ENCODE peak calls at places on chromosomes 11 and 22, in eight cellular contexts. X is progenitor cell of endocrine pancreas, K is A549, L is GM06990, T is upper lobe of right lung, S is chondrocyte, C is astrocyte of the spinal cord, F is activated B cell treated with CpG ODN at 0.5 μM for 24 hours. V is an unnamed sample.
A peak's percentile ranks its signal among the peaks of the same experiment; 100 is the strongest.

GRCh38 chr11:114316980-114317675 is 20.9 kb downstream of the NNMT start:
- DNase-seq in L (no peak), K (no peak), X (no peak), C (peak; percentile 68), S (no peak), F (no peak), T (no peak), V (no peak)

GRCh38 chr22:36528336-36528735 is 630 bp downstream of the EIF3D start:
- DNase-seq in S (no peak), K (no peak), X (no peak), T (no peak), F (no peak), C (peak; percentile 5), L (no peak), V (peak; percentile 25)

GRCh38 chr11:93054881-93055280 is 85.4 kb downstream of the MTNR1B start:
- DNase-seq in K (peak; percentile 91), C (peak; percentile 95), F (no peak), S (no peak), X (no peak), L (peak; percentile 6), T (no peak), V (peak; percentile 39)

GRCh38 chr22:44594951-44595350 is 96.9 kb upstream of the RTL6 start:
- DNase-seq in K (no peak), C (no peak), F (no peak), X (no peak), T (no peak), S (no peak), L (no peak), V (no peak)

GRCh38 chr22:46129390-46130041 is 20.8 kb upstream of the PPARA start:
- DNase-seq in C (no peak), K (no peak), T (peak; percentile 84), L (peak; percentile 48), F (peak; percentile 41), X (no peak), S (no peak), V (no peak)

GRCh38 chr11:28343304-28344233 is 235.4 kb downstream of the METTL15 start:
- DNase-seq in S (no peak), T (no peak), F (no peak), X (no peak), C (peak; percentile 90), L (no peak), K (peak; percentile 85), V (no peak)

GRCh38 chr11:59097113-59097708 is 9.8 kb upstream of the FAM111B start:
- DNase-seq in C (peak; percentile 46), L (peak; percentile 29), S (no peak), X (no peak), F (no peak), T (peak; percentile 71), K (peak; percentile 72), V (peak; percentile 82)

GRCh38 chr11:124285610-124286344 is 28.0 kb downstream of the OR8D1 start:
- DNase-seq in T (no peak), X (no peak), L (no peak), F (no peak), C (peak; percentile 82), S (no peak), K (no peak), V (no peak)

GRCh38 chr22:49551446-49551845 is 276.2 kb downstream of the BRD1 start:
- DNase-seq in L (no peak), F (no peak), T (peak; percentile 59), X (no peak), K (no peak), S (no peak), C (no peak), V (no peak)

GRCh38 chr11:12402691-12403120 is 25.3 kb downstream of the PARVA start:
- DNase-seq in S (no peak), C (no peak), L (no peak), F (no peak), X (no peak), K (no peak), T (no peak), V (no peak)

GRCh38 chr11:12404461-12404860 is 27.1 kb downstream of the PARVA start:
- DNase-seq in C (no peak), T (no peak), S (no peak), F (no peak), K (no peak), X (no peak), L (no peak), V (no peak)

GRCh38 chr11:12403995-12404345 is 26.6 kb downstream of the PARVA start:
- DNase-seq in X (no peak), C (no peak), T (no peak), F (no peak), L (no peak), K (no peak), S (no peak), V (no peak)

GRCh38 chr11:12403122-12403994 is 26.0 kb downstream of the PARVA start:
- DNase-seq in T (no peak), L (no peak), F (no peak), S (no peak), X (no peak), C (no peak), K (no peak), V (no peak)

GRCh38 chr11:12402027-12402426 is 24.7 kb downstream of the PARVA start:
- DNase-seq in S (no peak), C (no peak), T (no peak), L (no peak), F (no peak), K (no peak), X (no peak), V (no peak)
- TF ChIP-seq CTCF in S (no peak), C (peak; percentile 11), T (no peak), L (no peak), F (no peak), K (no peak), X (no peak), V (no peak)

DNA sequence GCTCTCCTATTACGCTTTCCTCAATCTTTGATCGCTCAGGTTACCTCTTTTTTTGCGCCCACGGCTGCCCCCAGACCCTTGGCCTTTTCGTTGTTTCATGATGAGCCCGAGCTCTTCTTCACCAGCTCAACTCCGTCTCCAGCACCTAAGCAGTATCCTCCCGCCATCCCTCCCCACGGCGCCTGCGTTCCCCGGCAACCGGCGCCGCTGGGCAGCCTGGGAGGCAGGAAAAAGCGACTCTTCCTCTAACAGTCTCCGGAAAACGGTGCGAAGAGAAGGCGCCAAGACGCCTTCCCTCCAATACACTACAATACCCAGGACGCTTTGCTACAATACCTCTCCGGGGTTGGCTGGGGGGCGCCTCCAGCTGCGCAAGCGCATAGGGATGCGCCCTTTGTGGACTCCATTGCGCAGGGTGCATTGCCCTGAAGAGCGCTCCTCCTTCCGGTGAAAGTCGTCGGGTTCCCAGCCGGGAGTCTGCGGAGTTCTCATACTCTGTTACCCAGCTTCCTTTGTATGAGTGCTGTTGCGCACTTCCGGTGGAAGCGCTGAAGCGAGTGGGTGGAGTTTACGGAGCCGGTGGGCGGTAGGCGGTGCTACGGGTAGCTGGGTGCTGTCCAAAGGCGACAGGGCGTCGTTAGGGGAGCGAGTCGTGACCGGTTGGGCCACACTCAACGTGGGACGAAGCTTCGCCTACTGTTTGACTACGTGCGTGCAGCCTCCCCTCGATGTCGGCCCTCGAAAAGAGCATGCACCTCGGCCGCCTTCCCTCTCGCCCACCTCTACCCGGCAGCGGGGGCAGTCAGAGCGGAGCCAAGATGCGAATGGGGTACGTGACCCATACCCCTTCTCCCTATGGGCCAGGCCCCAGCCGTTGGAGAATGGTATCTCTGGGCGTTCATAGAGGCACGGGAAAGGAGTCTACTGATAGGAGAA is at the start of the genes C2CD3 and PPME1:
- DNase-seq in X (peak; percentile 95), L (peak; percentile 99), T (peak; percentile 98), C (peak; percentile 100), S (peak; percentile 99), F (peak; percentile 94), K (peak; percentile 99), V (peak; percentile 99)
- TF ChIP-seq CTCF in X (peak; percentile 34), L (peak; percentile 27), T (peak; percentile 48), C (peak; percentile 44), S (peak; percentile 72), F (no peak), K (peak; percentile 41), V (no peak)

DNA sequence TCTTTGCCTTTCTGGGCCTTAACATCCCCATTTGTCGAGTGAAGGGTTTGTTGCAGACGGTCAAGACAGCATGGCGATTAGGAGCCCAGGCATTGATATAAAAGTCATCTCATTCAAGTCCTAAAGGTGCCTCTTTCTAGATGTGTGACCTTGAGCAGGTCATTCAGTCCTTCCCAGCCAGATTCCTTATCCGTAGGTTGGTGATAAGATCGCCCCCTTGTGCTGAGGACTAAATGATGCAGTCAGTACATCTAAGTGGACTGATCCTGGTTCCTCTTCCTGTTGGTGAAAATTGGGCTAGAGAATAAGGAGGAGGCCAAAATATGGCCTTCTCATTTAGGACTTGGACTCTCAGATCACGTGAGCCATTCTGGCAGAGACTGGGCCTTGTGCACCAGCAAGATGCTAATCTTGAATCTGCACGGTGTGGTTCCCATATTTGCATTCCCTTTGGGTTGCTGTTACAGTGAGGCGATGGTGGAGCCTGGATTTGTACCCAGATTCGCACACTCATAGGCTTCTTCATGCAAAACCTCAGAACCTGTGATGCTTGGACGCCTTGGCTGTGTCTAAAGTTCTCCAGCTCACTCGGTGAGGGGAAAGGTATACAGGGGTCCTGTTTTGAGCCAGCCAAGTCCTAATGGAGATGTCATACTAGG is 156.8 kb downstream of the MYO18B start:
- DNase-seq in X (no peak), T (no peak), S (no peak), L (no peak), K (peak; percentile 14), C (no peak), F (no peak), V (peak; percentile 2)
- TF ChIP-seq CTCF in X (peak; percentile 32), T (peak; percentile 17), S (no peak), L (peak; percentile 48), K (no peak), C (no peak), F (no peak), V (no peak)

GRCh38 chr11:125892071-125892470 is 4.6 kb downstream of the HYLS1 start:
- DNase-seq in T (no peak), L (no peak), S (no peak), X (no peak), K (peak; percentile 23), C (peak; percentile 39), F (no peak), V (no peak)

GRCh38 chr11:125887373-125888324 is at the start of gene HYLS1:
- DNase-seq in X (peak; percentile 81), K (peak; percentile 97), S (peak; percentile 96), F (peak; percentile 97), T (peak; percentile 97), L (peak; percentile 93), C (peak; percentile 99), V (peak; percentile 96)

GRCh38 chr11:125892994-125893393 is 5.5 kb downstream of the HYLS1 start:
- DNase-seq in K (no peak), F (no peak), C (no peak), L (no peak), T (no peak), X (no peak), S (no peak), V (no peak)

GRCh38 chr11:125886997-125887372 is 483 bp upstream of the HYLS1 start:
- DNase-seq in K (peak; percentile 67), S (no peak), C (no peak), F (no peak), X (no peak), T (peak; percentile 76), L (peak; percentile 21), V (peak; percentile 62)

DNA sequence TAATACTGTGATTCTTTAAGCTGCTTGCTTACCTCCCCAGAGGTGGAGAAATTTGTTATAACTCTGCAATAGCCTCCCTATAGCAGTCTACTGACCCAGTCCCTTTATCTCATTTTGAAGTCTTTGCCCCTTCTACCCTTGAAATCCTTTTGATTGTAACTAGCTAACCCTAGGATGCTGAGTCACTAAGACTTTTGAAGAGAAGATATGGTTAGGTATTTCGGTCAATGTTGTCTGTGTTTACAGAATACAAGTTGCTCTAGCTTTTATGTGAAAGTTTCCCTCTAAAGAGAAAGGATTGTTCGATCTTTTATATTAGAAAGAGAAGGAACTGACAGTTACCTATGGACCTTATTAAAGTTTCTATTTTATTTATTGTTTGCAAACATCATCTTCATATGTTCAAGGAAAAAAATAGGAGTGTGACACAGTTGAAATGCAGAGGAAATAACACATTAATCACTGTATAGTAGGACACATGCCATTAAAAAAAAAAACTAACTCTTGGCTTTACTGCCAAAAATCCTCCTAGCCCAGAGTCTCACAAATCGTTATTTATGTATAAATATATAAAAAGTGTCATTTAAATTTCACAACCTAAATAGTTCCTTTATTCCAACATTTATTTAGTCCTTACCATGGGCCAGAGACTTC is 3.1 kb downstream of the HYLS1 start:
- DNase-seq in K (no peak), T (no peak), F (no peak), L (no peak), C (no peak), X (no peak), S (no peak), V (no peak)
- TF ChIP-seq CTCF in K (no peak), T (no peak), F (no peak), L (no peak), C (no peak), X (no peak), S (no peak), V (no peak)

V was measured in activated CD8-positive, alpha-beta T cell treated with anti-CD3 and anti-CD28 coated beads for 36 hours.